ENCODE peak calls at places on chromosomes 13 and 19, in nine cellular contexts. A, G, T, J, F, I, C, R and B are unnamed samples.

GRCh38 chr13:64684685-64685431 is 2545.3 kb downstream of the PCDH9 start:
- DNase-seq in G (no peak), F (no peak), J (no peak), C (no peak), A (no peak), R (peak; percentile 25), T (peak; percentile 61), I (no peak), B (no peak)

GRCh38 chr13:95185851-95186250 is 115.4 kb downstream of the ABCC4 start:
- DNase-seq in J (no peak), I (peak; percentile 16), R (no peak), G (peak; percentile 33), F (no peak), T (no peak), C (no peak), A (no peak), B (no peak)

GRCh38 chr19:56211718-56212117 is 9.6 kb downstream of the ZSCAN5C start:
- DNase-seq in A (no peak), J (peak; percentile 11), C (no peak), F (no peak), R (no peak), I (no peak), G (no peak), T (no peak), B (no peak)

GRCh38 chr19:35291916-35292315 is at the start of gene MAG:
- DNase-seq in R (no peak), T (no peak), J (no peak), F (no peak), A (no peak), G (no peak), C (no peak), I (no peak), B (no peak)

GRCh38 chr13:49099513-49099877 is 120.6 kb upstream of the MLNR start:
- DNase-seq in A (no peak), J (no peak), I (no peak), G (no peak), C (no peak), R (no peak), T (no peak), F (no peak), B (no peak)

GRCh38 chr19:13098291-13099072 is 4.2 kb downstream of the LYL1 start:
- DNase-seq in F (no peak), I (no peak), C (no peak), J (peak; percentile 42), A (no peak), G (no peak), T (peak; percentile 75), R (no peak), B (no peak)

GRCh38 chr13:103291226-103291625 is 225.0 kb upstream of the SLC10A2 start:
- DNase-seq in J (no peak), F (no peak), G (no peak), T (no peak), R (no peak), C (no peak), A (no peak), I (no peak), B (no peak)

GRCh38 chr19:8506402-8506957 is 4.0 kb upstream of the PRAM1 start:
- DNase-seq in C (no peak), T (peak; percentile 73), R (no peak), I (no peak), G (no peak), F (no peak), A (no peak), J (peak; percentile 43), B (no peak)

GRCh38 chr13:25966086-25966485 is 85.7 kb downstream of the SHISA2 start:
- DNase-seq in A (no peak), R (peak; percentile 75), I (no peak), F (no peak), J (no peak), T (no peak), G (no peak), C (no peak), B (no peak)

GRCh38 chr13:69178000-69178399 is 929.6 kb upstream of the ATXN8OS start:
- DNase-seq in A (no peak), F (no peak), C (no peak), T (no peak), I (no peak), J (no peak), G (no peak), R (no peak), B (no peak)

GRCh38 chr13:112712451-112712881 is 22.6 kb downstream of the ATP11A start:
- DNase-seq in C (no peak), A (no peak), J (no peak), T (no peak), G (no peak), R (no peak), I (no peak), F (no peak), B (no peak)
- H3K4me3 ChIP-seq in C (peak overlapping the region; percentile 55), A (peak overlapping the region; percentile 58), J (no peak overlapping the region), T (peak overlapping the region; percentile 34), G (no peak overlapping the region), R (no peak overlapping the region), I (no peak overlapping the region), F (no peak overlapping the region), B (no peak overlapping the region)

DNA sequence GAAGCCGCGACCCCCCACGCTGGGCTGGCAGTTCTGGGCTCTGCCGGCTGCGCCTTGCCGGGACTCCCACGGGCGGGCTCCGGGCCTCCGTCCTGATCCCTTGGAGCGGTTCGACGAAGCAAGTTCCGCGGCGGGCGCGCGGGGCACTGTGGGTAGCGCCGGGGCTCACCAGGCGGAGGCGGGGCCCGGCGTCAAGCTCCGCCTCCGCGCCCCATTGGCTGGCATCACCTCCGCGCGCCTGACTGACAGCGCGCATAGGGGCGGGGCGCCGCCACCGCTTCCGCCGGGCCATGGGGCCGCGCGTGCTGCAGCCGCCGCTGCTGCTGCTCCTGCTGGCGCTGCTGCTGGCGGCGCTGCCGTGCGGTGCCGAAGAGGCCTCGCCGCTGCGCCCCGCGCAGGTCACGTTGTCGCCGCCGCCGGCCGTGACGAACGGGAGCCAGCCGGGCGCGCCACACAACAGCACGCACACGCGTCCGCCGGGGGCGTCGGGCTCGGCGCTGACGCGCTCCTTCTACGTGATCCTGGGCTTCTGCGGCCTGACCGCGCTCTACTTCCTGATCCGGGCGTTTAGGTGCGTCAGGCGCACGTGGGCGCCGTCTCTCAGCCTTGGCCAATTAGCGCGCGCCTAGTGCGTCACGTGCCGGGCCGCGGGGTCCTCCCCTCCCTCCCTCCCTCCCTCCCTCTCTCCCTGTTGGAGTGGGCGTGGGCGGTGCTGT is at the start of gene FAM174C:
- DNase-seq in I (peak; percentile 97), R (peak; percentile 95), J (peak; percentile 98), A (no peak), T (peak; percentile 99), G (peak; percentile 98), F (peak; percentile 98), C (peak; percentile 95), B (peak; percentile 57)
- H3K36me3 ChIP-seq in I (peaks cover 83% of the 10 kb centered on the region), R (peaks cover 47% of the 10 kb centered on the region), J (peaks cover 5% of the 10 kb centered on the region), A (peaks cover 46% of the 10 kb centered on the region), T (peaks cover 58% of the 10 kb centered on the region), G (peaks cover 54% of the 10 kb centered on the region), F (peaks cover 92% of the 10 kb centered on the region), C (peaks cover 55% of the 10 kb centered on the region), B (peaks cover 43% of the 10 kb centered on the region)

DNA sequence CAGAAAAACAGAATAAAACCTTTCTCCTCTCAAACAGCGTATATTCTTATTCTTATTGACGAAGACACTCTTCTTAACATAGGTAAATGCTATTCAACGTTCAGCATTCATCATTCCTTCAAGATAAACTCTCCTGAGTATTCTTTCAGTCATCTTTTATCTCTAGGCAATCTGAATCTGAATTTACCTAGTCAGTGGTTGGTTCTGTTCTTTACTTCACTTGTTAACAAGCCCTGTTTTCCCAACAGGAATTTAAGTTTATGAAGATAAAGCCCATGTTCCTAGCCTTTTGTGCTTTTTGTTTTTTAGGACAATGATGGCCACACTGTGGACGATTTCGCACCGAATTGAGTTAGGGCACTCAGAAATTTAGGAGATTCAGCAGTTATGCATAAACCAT is 3.2 kb downstream of the ELF1 start:
- DNase-seq in C (no peak), J (no peak), F (no peak), R (no peak), G (no peak), A (no peak), I (no peak), T (no peak), B (no peak)
- H3K4me3 ChIP-seq in C (no peak overlapping the region), J (no peak overlapping the region), F (peak overlapping the region; percentile 84), R (no peak overlapping the region), G (no peak overlapping the region), A (no peak overlapping the region), I (peak overlapping the region; percentile 50), T (peak overlapping the region; percentile 51), B (no peak overlapping the region)

GRCh38 chr19:2503521-2504109 is 27.7 kb downstream of the GADD45B start:
- DNase-seq in J (no peak), C (no peak), F (no peak), A (no peak), T (peak; percentile 79), I (no peak), G (no peak), R (peak; percentile 75), B (peak; percentile 79)
- H3K36me3 ChIP-seq in J (no peaks in the 10 kb centered on the region), C (no peaks in the 10 kb centered on the region), F (no peaks in the 10 kb centered on the region), A (no peaks in the 10 kb centered on the region), T (no peaks in the 10 kb centered on the region), I (no peaks in the 10 kb centered on the region), G (no peaks in the 10 kb centered on the region), R (no peaks in the 10 kb centered on the region), B (no peaks in the 10 kb centered on the region)

GRCh38 chr13:79779761-79780160 is 298.8 kb downstream of the NDFIP2 start:
- DNase-seq in C (no peak), G (no peak), J (peak; percentile 72), F (no peak), R (no peak), T (peak; percentile 61), A (no peak), I (no peak), B (no peak)
- H3K4me3 ChIP-seq in C (no peak overlapping the region), G (no peak overlapping the region), J (no peak overlapping the region), F (no peak overlapping the region), R (no peak overlapping the region), T (no peak overlapping the region), A (peak overlapping the region; percentile 46), I (no peak overlapping the region), B (no peak overlapping the region)

DNA sequence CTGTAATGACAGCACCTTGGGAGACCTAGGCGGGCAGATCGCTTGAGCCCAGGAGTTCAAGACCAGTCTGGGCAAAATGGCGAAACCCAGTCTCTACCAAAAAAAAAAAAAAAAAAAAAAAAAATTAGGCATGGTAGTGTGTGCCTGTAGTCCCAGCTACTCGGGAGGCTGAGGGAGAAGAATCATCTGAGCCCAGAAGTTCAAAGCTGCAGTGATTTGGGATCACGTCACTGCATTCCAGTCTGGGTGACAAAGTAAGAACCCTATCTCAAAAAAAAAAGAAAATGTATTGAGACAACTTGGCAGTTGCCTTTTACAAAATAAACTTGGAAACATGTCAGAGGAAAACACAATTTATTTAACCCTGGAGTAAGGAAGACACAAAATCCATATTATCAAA is 26.8 kb downstream of the RBM26 start:
- DNase-seq in G (no peak), I (no peak), C (no peak), T (no peak), R (no peak), J (no peak), A (no peak), F (no peak), B (no peak)
- H3K36me3 ChIP-seq in G (peaks cover 34% of the 10 kb centered on the region), I (peaks cover 49% of the 10 kb centered on the region), C (peaks cover 37% of the 10 kb centered on the region), T (peaks cover 38% of the 10 kb centered on the region), R (peaks cover 15% of the 10 kb centered on the region), J (peaks cover 7% of the 10 kb centered on the region), A (peaks cover 32% of the 10 kb centered on the region), F (peaks cover 72% of the 10 kb centered on the region), B (peaks cover 5% of the 10 kb centered on the region)